ENCODE peak calls at places on chromosomes 6 and 20, in six cellular contexts. C is M059J, I is left ventricle myocardium superior, E is tibial artery, P is NCI-H69, L is DMS153. K is an unnamed sample.

GRCh38 chr6:35240838-35241801 is 18.4 kb upstream of the ZNF76 start:
- DNase-seq in L (peak), P (peak), C (peak), I (peak), E (peak), K (peak)

GRCh38 chr6:132669690-132670291 is 10.8 kb upstream of the TAAR1 start:
- DNase-seq in P (peak), E (no peak), I (no peak), C (peak), L (no peak), K (no peak)

GRCh38 chr6:32148289-32148688 is 3.5 kb downstream of the PRRT1 start:
- DNase-seq in E (no peak), I (no peak), L (no peak), C (no peak), P (no peak), K (no peak)

GRCh38 chr20:31770243-31770642 is 31.2 kb downstream of the TPX2 start:
- DNase-seq in C (no peak), I (no peak), L (no peak), P (no peak), E (no peak), K (no peak)

GRCh38 chr20:39607124-39607523 is 645.0 kb downstream of the DHX35 start:
- DNase-seq in C (peak), E (no peak), P (peak), I (no peak), L (no peak), K (no peak)

GRCh38 chr20:52192296-52193007 is 873 bp upstream of the ZFP64 start:
- DNase-seq in I (no peak), E (no peak), L (peak), C (peak), P (peak), K (no peak)

GRCh38 chr6:109362102-109362884 is 20.0 kb downstream of the CD164 start:
- DNase-seq in L (no peak), C (no peak), P (no peak), I (no peak), E (no peak), K (no peak)

GRCh38 chr6:107348224-107348623 is 111.1 kb downstream of the PDSS2 start:
- DNase-seq in C (peak), P (no peak), E (no peak), I (no peak), L (no peak), K (no peak)

GRCh38 chr6:167980911-167981310 is 16.6 kb upstream of the KIF25 start:
- DNase-seq in P (no peak), I (no peak), C (no peak), E (no peak), L (no peak), K (no peak)

GRCh38 chr20:31517373-31517772 is 3.1 kb downstream of the HM13 start:
- DNase-seq in L (no peak), I (no peak), C (peak), E (peak), P (peak), K (no peak)